ENCODE peak calls at places on chromosomes 1 and 21, in four cellular contexts. E is AG10803, P is cardiac muscle cell, W is NAMALWA. V is an unnamed sample.

GRCh38 chr1:27562021-27562420 is 41.9 kb downstream of the AHDC1 start:
- DNase-seq in E (no peak), P (no peak), W (no peak), V (no peak)

GRCh38 chr1:117613249-117613968 is 7.6 kb downstream of the TENT5C start:
- DNase-seq in W (no peak), E (no peak), P (peak; percentile 50), V (no peak)

GRCh38 chr1:166900987-166901386 is 24.9 kb upstream of the TADA1 start:
- DNase-seq in W (no peak), P (no peak), E (peak; percentile 17), V (no peak)

GRCh38 chr1:26571381-26571780 is 41.8 kb downstream of the RPS6KA1 start:
- DNase-seq in P (no peak), W (no peak), E (no peak), V (no peak)

GRCh38 chr21:43574741-43575465 is 84.4 kb downstream of the HSF2BP start:
- DNase-seq in E (no peak), P (no peak), W (no peak), V (no peak)

GRCh38 chr21:31110430-31110829 is 72.2 kb upstream of the KRTAP19-8 start:
- DNase-seq in P (no peak), W (no peak), E (no peak), V (no peak)

GRCh38 chr1:92277105-92277504 is 21.7 kb downstream of the GLMN start:
- DNase-seq in W (no peak), P (peak; percentile 36), E (peak; percentile 40), V (no peak)

GRCh38 chr1:158037876-158038359 is 44.5 kb downstream of the KIRREL1 start:
- DNase-seq in W (no peak), P (peak; percentile 65), E (peak; percentile 75), V (no peak)

GRCh38 chr1:101820080-101820479 is 176.6 kb downstream of the OLFM3 start:
- DNase-seq in E (peak; percentile 9), W (peak; percentile 36), P (peak; percentile 37), V (peak; percentile 56)

GRCh38 chr1:64505944-64506658 is 36.2 kb downstream of the CACHD1 start:
- DNase-seq in W (no peak), E (no peak), P (no peak), V (no peak)

GRCh38 chr1:209190591-209191241 is 392.8 kb upstream of the CAMK1G start:
- DNase-seq in W (peak; percentile 64), P (peak; percentile 62), E (peak; percentile 36), V (peak; percentile 77)

GRCh38 chr1:109438798-109439297 is 12.6 kb upstream of the PSMA5 start:
- DNase-seq in E (peak; percentile 83), P (peak; percentile 73), W (no peak), V (no peak)

GRCh38 chr1:232620356-232620841 is 9.5 kb downstream of the SIPA1L2 start:
- DNase-seq in W (peak; percentile 57), P (peak; percentile 94), E (peak; percentile 67), V (peak; percentile 52)

GRCh38 chr1:231184891-231185290 is 23.0 kb downstream of the TRIM67 start:
- DNase-seq in P (no peak), E (no peak), W (no peak), V (no peak)

GRCh38 chr1:85406887-85407593 is 57.9 kb downstream of the DDAH1 start:
- DNase-seq in W (no peak), P (peak; percentile 94), E (peak; percentile 93), V (no peak)

GRCh38 chr1:182927693-182928433 is 25.1 kb downstream of the SHCBP1L start:
- DNase-seq in W (peak; percentile 87), E (no peak), P (no peak), V (no peak)

GRCh38 chr1:9058465-9058864 is 11.0 kb downstream of the SLC2A5 start:
- DNase-seq in E (peak; percentile 59), W (no peak), P (peak; percentile 37), V (no peak)

GRCh38 chr1:26618561-26618960 is 77.3 kb upstream of the ARID1A start:
- DNase-seq in P (no peak), E (no peak), W (peak; percentile 36), V (no peak)

GRCh38 chr21:33266050-33266783 is at the start of gene IL10RB:
- DNase-seq in P (peak; percentile 62), W (peak; percentile 84), E (peak; percentile 44), V (peak; percentile 76)

GRCh38 chr1:189180057-189180456 is 1297.6 kb downstream of the BRINP3 start:
- DNase-seq in W (no peak), E (no peak), P (no peak), V (no peak)

GRCh38 chr1:19462781-19463180 is 22.6 kb downstream of the CAPZB start:
- DNase-seq in P (no peak), W (no peak), E (no peak), V (no peak)

GRCh38 chr1:6209661-6210605 is 4.0 kb downstream of the RNF207 start:
- DNase-seq in P (no peak), W (peak; percentile 75), E (no peak), V (peak; percentile 54)